ENCODE peak calls at places on chromosome 10, in five cellular contexts. M is A549, T is IMR-90, N is K562, R is HepG2. U is an unnamed sample.

GRCh38 chr10:116272497-116273221 is at the start of gene GFRA1:
- DNase-seq in M (peak; percentile 21), T (peak; percentile 7), N (no peak), R (no peak), U (peak; percentile 82)

GRCh38 chr10:70967591-70968588 is 79.5 kb upstream of the PCBD1 start:
- DNase-seq in M (no peak), T (peak; percentile 13), N (no peak), R (no peak), U (no peak)

GRCh38 chr10:64682043-64682442 is 1160.8 kb downstream of the REEP3 start:
- DNase-seq in M (peak; percentile 6), T (no peak), N (no peak), R (no peak), U (no peak)

GRCh38 chr10:29714096-29714874 is 79.5 kb upstream of the SVIL start:
- DNase-seq in M (peak; percentile 79), T (peak; percentile 93), N (no peak), R (no peak), U (no peak)

GRCh38 chr10:21055339-21056135 is 158.4 kb upstream of the NEBL start:
- DNase-seq in M (no peak), T (no peak), N (no peak), R (no peak), U (no peak)

GRCh38 chr10:1187151-1187854 is 131.1 kb downstream of the WDR37 start:
- DNase-seq in M (no peak), T (no peak), N (no peak), R (no peak), U (no peak)

GRCh38 chr10:77715536-77715935 is 77.9 kb upstream of the KCNMA1 start:
- DNase-seq in M (no peak), T (no peak), N (no peak), R (no peak), U (no peak)

GRCh38 chr10:124649209-124649608 is 95.0 kb downstream of the FAM53B start:
- DNase-seq in M (no peak), T (no peak), N (no peak), R (no peak), U (no peak)

GRCh38 chr10:5381187-5381586 is 16.4 kb downstream of the UCN3 start:
- DNase-seq in M (no peak), T (no peak), N (no peak), R (no peak), U (no peak)

GRCh38 chr10:119849031-119849789 is 23.4 kb downstream of the MCMBP start:
- DNase-seq in M (peak; percentile 34), T (peak; percentile 76), N (no peak), R (no peak), U (no peak)

GRCh38 chr10:30047430-30047829 is 12.0 kb downstream of the JCAD start:
- DNase-seq in M (no peak), T (no peak), N (no peak), R (no peak), U (no peak)

GRCh38 chr10:11272915-11273389 is 255.3 kb downstream of the CELF2 start:
- DNase-seq in M (no peak), T (no peak), N (no peak), R (no peak), U (no peak)

GRCh38 chr10:88004451-88004850 is 141.0 kb downstream of the PTEN start:
- DNase-seq in M (no peak), T (peak; percentile 49), N (no peak), R (no peak), U (no peak)

GRCh38 chr10:48460148-48460545 is 144.7 kb downstream of the ARHGAP22 start:
- DNase-seq in M (no peak), T (no peak), N (no peak), R (no peak), U (no peak)

GRCh38 chr10:55368467-55368866 is 567.4 kb upstream of the PCDH15 start:
- DNase-seq in M (no peak), T (no peak), N (no peak), R (no peak), U (no peak)

GRCh38 chr10:64350665-64351064 is 829.5 kb downstream of the REEP3 start:
- DNase-seq in M (no peak), T (no peak), N (no peak), R (no peak), U (no peak)

GRCh38 chr10:70952921-70953320 is 64.6 kb upstream of the PCBD1 start:
- DNase-seq in M (no peak), T (no peak), N (no peak), R (no peak), U (no peak)

GRCh38 chr10:46554166-46554781 is 2.2 kb downstream of the GPRIN2 start:
- DNase-seq in M (no peak), T (no peak), N (no peak), R (no peak), U (no peak)

GRCh38 chr10:101839421-101840063 is 4.1 kb downstream of the KCNIP2 start:
- DNase-seq in M (no peak), T (peak; percentile 11), N (peak; percentile 85), R (no peak), U (peak; percentile 85)

GRCh38 chr10:13567030-13567429 is 19.7 kb upstream of the PRPF18 start:
- DNase-seq in M (no peak), T (no peak), N (no peak), R (no peak), U (no peak)

GRCh38 chr10:104435822-104436221 is 82.2 kb downstream of the CFAP58 start:
- DNase-seq in M (no peak), T (peak; percentile 4), N (no peak), R (no peak), U (no peak)

GRCh38 chr10:86651021-86651471 is 3.3 kb upstream of the OPN4 start:
- DNase-seq in M (no peak), T (no peak), N (no peak), R (no peak), U (peak; percentile 43)
- TF ChIP-seq MAFK in M (no peak), T (no peak), N (no peak), R (no peak), U (no peak)

GRCh38 chr10:112950714-112951348 is 784 bp downstream of the TCF7L2 start:
- DNase-seq in M (peak; percentile 64), T (peak; percentile 49), N (peak; percentile 22), R (no peak), U (no peak)
- TF ChIP-seq MAFK in M (no peak), T (no peak), N (no peak), R (no peak), U (no peak)

GRCh38 chr10:72285972-72286521 is 12.3 kb downstream of the DDIT4 start:
- DNase-seq in M (peak; percentile 74), T (no peak), N (no peak), R (peak; percentile 41), U (no peak)

GRCh38 chr10:72277340-72277995 is 3.7 kb downstream of the DDIT4 start:
- DNase-seq in M (peak; percentile 74), T (peak; percentile 29), N (no peak), R (no peak), U (no peak)

GRCh38 chr10:72278668-72279393 is 5.1 kb downstream of the DDIT4 start:
- DNase-seq in M (peak; percentile 52), T (no peak), N (no peak), R (no peak), U (no peak)

GRCh38 chr10:72277996-72278667 is 4.4 kb downstream of the DDIT4 start:
- DNase-seq in M (peak; percentile 70), T (peak; percentile 8), N (no peak), R (peak; percentile 71), U (no peak)

GRCh38 chr10:72283131-72283530 is 9.4 kb downstream of the DDIT4 start:
- DNase-seq in M (no peak), T (no peak), N (no peak), R (no peak), U (no peak)
- TF ChIP-seq MAFK in M (no peak), T (no peak), N (no peak), R (no peak), U (no peak)

GRCh38 chr10:109892087-109892486 is 31.2 kb downstream of the XPNPEP1 start:
- DNase-seq in M (no peak), T (no peak), N (no peak), R (no peak), U (no peak)

GRCh38 chr10:109891105-109891504 is 32.2 kb downstream of the XPNPEP1 start:
- DNase-seq in M (no peak), T (peak; percentile 47), N (no peak), R (no peak), U (no peak)

GRCh38 chr10:109887272-109887671 is 36.0 kb downstream of the XPNPEP1 start:
- DNase-seq in M (no peak), T (peak; percentile 32), N (no peak), R (no peak), U (no peak)

GRCh38 chr10:109887776-109888175 is 35.5 kb downstream of the XPNPEP1 start:
- DNase-seq in M (no peak), T (no peak), N (no peak), R (no peak), U (no peak)

DNA sequence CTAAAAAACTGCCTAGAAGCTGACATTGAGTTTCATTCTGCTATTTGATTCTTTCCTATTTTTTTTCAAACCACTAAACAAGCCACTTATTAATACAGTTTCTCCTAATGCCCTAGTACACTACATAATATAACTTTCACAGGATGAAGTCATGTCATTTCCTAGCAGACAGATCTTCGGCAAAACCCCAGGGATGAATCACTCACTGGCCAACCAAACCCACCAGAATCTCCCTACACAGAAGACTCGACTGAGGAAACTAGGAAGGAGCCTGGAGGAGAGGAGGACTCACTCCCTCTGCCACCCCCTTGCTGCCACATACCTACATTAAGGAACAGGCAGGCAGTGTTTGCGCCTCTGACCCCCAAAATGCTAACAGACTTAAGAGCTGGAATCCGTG is 33.4 kb downstream of the XPNPEP1 start:
- DNase-seq in M (no peak), T (peak; percentile 91), N (peak; percentile 10), R (no peak), U (no peak)
- TF ChIP-seq MAFK in M (no peak), T (no peak), N (no peak), R (no peak), U (no peak)

DNA sequence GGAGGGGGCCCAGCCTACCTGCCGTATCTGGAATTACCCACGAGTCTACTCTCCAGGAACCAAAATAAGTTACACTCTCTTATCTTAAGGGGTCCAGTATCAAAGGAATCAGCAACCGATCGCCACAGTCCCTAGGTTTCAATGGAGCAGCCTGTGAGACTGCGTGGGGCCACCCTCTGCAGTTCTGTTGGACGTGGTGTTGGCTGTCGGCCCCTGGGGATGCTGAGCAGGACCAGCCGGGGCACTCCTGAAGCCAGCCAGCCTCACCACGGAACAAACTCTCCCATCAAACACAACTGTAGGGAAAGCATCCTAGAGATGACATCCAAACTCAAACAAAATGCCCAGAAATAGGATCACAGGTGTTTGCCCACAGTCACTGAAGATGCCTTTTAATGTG is 25.5 kb upstream of the ABLIM1 start:
- DNase-seq in M (no peak), T (no peak), N (no peak), R (no peak), U (no peak)
- TF ChIP-seq MAFK in M (no peak), T (no peak), N (no peak), R (no peak), U (no peak)

DNA sequence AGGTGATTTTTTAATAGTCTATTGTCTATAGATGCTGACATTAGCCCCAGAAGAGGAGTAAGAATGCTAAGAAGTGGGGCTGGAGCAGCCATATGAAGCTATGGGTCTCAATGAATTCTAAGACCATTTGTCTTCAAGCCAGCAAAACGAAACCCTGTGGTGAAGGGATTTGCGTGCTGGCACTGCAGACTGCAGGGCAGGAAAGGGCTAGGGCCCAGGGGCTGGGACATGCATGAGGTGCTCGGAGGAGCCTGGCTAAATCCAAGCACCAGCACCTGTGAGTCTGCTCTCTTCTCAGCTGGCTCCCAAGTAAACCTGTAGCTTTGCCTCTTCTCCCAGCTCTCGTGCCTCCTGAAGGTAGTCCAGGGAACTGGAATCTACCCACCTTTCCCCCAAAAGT is 1.3 kb upstream of the NDST2 start:
- DNase-seq in M (no peak), T (no peak), N (no peak), R (no peak), U (no peak)
- TF ChIP-seq MAFK in M (no peak), T (no peak), N (no peak), R (no peak), U (no peak)

U was measured in H1.